ENCODE peak calls at places on chromosomes 6 and 20, in six cellular contexts. N is NCI-H1105 treated with DMSO at 0.1 percent for 48 hours; Y is epithelial cell of prostate; V is activated T-helper 2 cell treated with anti-CD3 and anti-CD28 coated beads, Interferon-gamma antibody, Interleukin-2, Interleukin-4, amounts not matched to agents 10 μg/mL and 5 μg/mL and 100 μg/mL, durations not matched to agents 14 hours and 24 hours and 36 hours; P is DMS 273 treated with DMSO at 0.1 percent for 48 hours; U is mesendoderm. H is an unnamed sample.

GRCh38 chr6:54327631-54328030 is 19.4 kb downstream of the TINAG start:
- DNase-seq in U (no peak), N (no peak), P (no peak), V (no peak), Y (no peak), H (peak; percentile 18)

GRCh38 chr20:62488470-62488869 is 12.7 kb upstream of the GATA5 start:
- DNase-seq in N (no peak), V (no peak), Y (no peak), U (no peak), P (no peak), H (no peak)

GRCh38 chr20:48921883-48922867 is 664 bp downstream of the ARFGEF2 start:
- DNase-seq in V (no peak), P (peak; percentile 29), N (no peak), Y (no peak), U (peak; percentile 77), H (peak; percentile 67)

GRCh38 chr6:36904096-36904495 is 18.3 kb downstream of the C6orf89 start:
- DNase-seq in Y (no peak), U (no peak), P (no peak), N (no peak), V (no peak), H (no peak)

GRCh38 chr20:58698741-58699141 is 6.1 kb downstream of the NPEPL1 start:
- DNase-seq in Y (no peak), V (no peak), N (no peak), U (no peak), P (no peak), H (no peak)

GRCh38 chr20:41229259-41229658 is 88.3 kb downstream of the ZHX3 start:
- DNase-seq in N (no peak), Y (no peak), U (no peak), P (no peak), V (no peak), H (no peak)

GRCh38 chr6:13006578-13007300 is 290.2 kb downstream of the PHACTR1 start:
- DNase-seq in V (no peak), Y (no peak), P (no peak), N (no peak), U (no peak), H (peak; percentile 46)

GRCh38 chr6:28537065-28537464 is 11.4 kb downstream of the GPX5 start:
- DNase-seq in Y (no peak), V (no peak), P (no peak), N (no peak), U (peak; percentile 69), H (peak; percentile 85)

GRCh38 chr6:100464910-100465700 is at the start of gene SIM1:
- DNase-seq in U (peak; percentile 96), N (no peak), Y (no peak), P (peak; percentile 46), V (no peak), H (no peak)

GRCh38 chr20:62239278-62239879 is 1.1 kb downstream of the OSBPL2 start:
- DNase-seq in Y (no peak), V (no peak), P (no peak), N (no peak), U (no peak), H (no peak)

GRCh38 chr20:54128175-54128574 is 45.6 kb downstream of the CYP24A1 start:
- DNase-seq in Y (no peak), V (no peak), U (no peak), P (no peak), N (no peak), H (no peak)

GRCh38 chr6:45677381-45677992 is 299.8 kb upstream of the SUPT3H start:
- DNase-seq in U (no peak), V (peak; percentile 63), P (no peak), Y (no peak), N (no peak), H (no peak)

GRCh38 chr20:37837934-37838333 is 65.0 kb upstream of the VSTM2L start:
- DNase-seq in Y (no peak), U (no peak), N (no peak), V (no peak), P (no peak), H (no peak)

GRCh38 chr20:48771542-48771941 is 56.3 kb downstream of the PREX1 start:
- DNase-seq in Y (no peak), N (no peak), P (no peak), V (no peak), U (no peak), H (no peak)

GRCh38 chr6:68635706-68636513 is 828 bp downstream of the ADGRB3 start:
- DNase-seq in V (no peak), N (peak; percentile 63), U (no peak), P (peak; percentile 43), Y (no peak), H (peak; percentile 59)

GRCh38 chr6:106692112-106692822 is 62.9 kb downstream of the QRSL1 start:
- DNase-seq in N (peak; percentile 35), Y (peak; percentile 39), V (no peak), P (peak; percentile 33), U (peak; percentile 64), H (peak; percentile 85)

GRCh38 chr6:157879873-157880254 is 56.8 kb downstream of the SNX9 start:
- DNase-seq in U (no peak), N (peak; percentile 46), P (no peak), Y (no peak), V (no peak), H (no peak)

GRCh38 chr20:49986049-49986448 is 3.3 kb downstream of the SNAI1 start:
- DNase-seq in P (no peak), V (no peak), N (no peak), U (no peak), Y (no peak), H (no peak)

GRCh38 chr6:5457983-5458683 is 196.8 kb downstream of the FARS2 start:
- DNase-seq in N (peak; percentile 29), P (no peak), V (no peak), Y (peak; percentile 36), U (no peak), H (peak; percentile 85)